ENCODE peak calls at places on chromosome 9, in six cellular contexts. One of them, this sample, is unnamed.

GRCh38 chr9:87269777-87270176 is 227.9 kb upstream of the DAPK1 start:
- DNase-seq in stimulated activated CD4-positive, alpha-beta T cell treated with anti-CD3 and anti-CD28 coated beads, Interleukin-1b, Interleukin-23, amount 100 ng/mL, for 4 hours: no peak
- DNase-seq in tibial nerve: no peak
- DNase-seq in EH: peak; percentile 54
- DNase-seq in DMS 273 treated with DMSO at 0.1 percent for 48 hours: no peak
- DNase-seq in adrenal gland: no peak
- DNase-seq in this sample: no peak

GRCh38 chr9:127835930-127836586 is 18.4 kb downstream of the ENG start:
- DNase-seq in EH: peak; percentile 83
- DNase-seq in DMS 273 treated with DMSO at 0.1 percent for 48 hours: no peak
- DNase-seq in tibial nerve: peak; percentile 45
- DNase-seq in stimulated activated CD4-positive, alpha-beta T cell treated with anti-CD3 and anti-CD28 coated beads, Interleukin-1b, Interleukin-23, amount 100 ng/mL, for 4 hours: no peak
- DNase-seq in adrenal gland: no peak
- DNase-seq in this sample: no peak

GRCh38 chr9:5321058-5321457 is 16.5 kb upstream of the RLN2 start:
- DNase-seq in tibial nerve: no peak
- DNase-seq in stimulated activated CD4-positive, alpha-beta T cell treated with anti-CD3 and anti-CD28 coated beads, Interleukin-1b, Interleukin-23, amount 100 ng/mL, for 4 hours: no peak
- DNase-seq in adrenal gland: no peak
- DNase-seq in EH: no peak
- DNase-seq in DMS 273 treated with DMSO at 0.1 percent for 48 hours: no peak
- DNase-seq in this sample: no peak

GRCh38 chr9:19999491-20000057 is 210.7 kb upstream of the SLC24A2 start:
- DNase-seq in EH: peak; percentile 93
- DNase-seq in adrenal gland: no peak
- DNase-seq in tibial nerve: no peak
- DNase-seq in stimulated activated CD4-positive, alpha-beta T cell treated with anti-CD3 and anti-CD28 coated beads, Interleukin-1b, Interleukin-23, amount 100 ng/mL, for 4 hours: no peak
- DNase-seq in DMS 273 treated with DMSO at 0.1 percent for 48 hours: peak; percentile 15
- DNase-seq in this sample: no peak

GRCh38 chr9:70789086-70789485 is 332.3 kb downstream of the TRPM3 start:
- DNase-seq in stimulated activated CD4-positive, alpha-beta T cell treated with anti-CD3 and anti-CD28 coated beads, Interleukin-1b, Interleukin-23, amount 100 ng/mL, for 4 hours: no peak
- DNase-seq in tibial nerve: no peak
- DNase-seq in DMS 273 treated with DMSO at 0.1 percent for 48 hours: no peak
- DNase-seq in EH: peak; percentile 52
- DNase-seq in adrenal gland: no peak
- DNase-seq in this sample: no peak

GRCh38 chr9:123262338-123262737 is 6.0 kb downstream of the STRBP start:
- DNase-seq in tibial nerve: no peak
- DNase-seq in EH: no peak
- DNase-seq in stimulated activated CD4-positive, alpha-beta T cell treated with anti-CD3 and anti-CD28 coated beads, Interleukin-1b, Interleukin-23, amount 100 ng/mL, for 4 hours: no peak
- DNase-seq in DMS 273 treated with DMSO at 0.1 percent for 48 hours: no peak
- DNase-seq in adrenal gland: no peak
- DNase-seq in this sample: no peak

GRCh38 chr9:117645245-117645636 is 59.0 kb upstream of the TLR4 start:
- DNase-seq in tibial nerve: no peak
- DNase-seq in stimulated activated CD4-positive, alpha-beta T cell treated with anti-CD3 and anti-CD28 coated beads, Interleukin-1b, Interleukin-23, amount 100 ng/mL, for 4 hours: no peak
- DNase-seq in DMS 273 treated with DMSO at 0.1 percent for 48 hours: no peak
- DNase-seq in adrenal gland: no peak
- DNase-seq in EH: peak; percentile 10
- DNase-seq in this sample: no peak

GRCh38 chr9:93064392-93065124 is 6.1 kb downstream of the SUSD3 start:
- DNase-seq in adrenal gland: no peak
- DNase-seq in EH: no peak
- DNase-seq in DMS 273 treated with DMSO at 0.1 percent for 48 hours: no peak
- DNase-seq in stimulated activated CD4-positive, alpha-beta T cell treated with anti-CD3 and anti-CD28 coated beads, Interleukin-1b, Interleukin-23, amount 100 ng/mL, for 4 hours: peak; percentile 65
- DNase-seq in tibial nerve: no peak
- DNase-seq in this sample: peak; percentile 43

GRCh38 chr9:20095430-20096092 is 306.7 kb upstream of the SLC24A2 start:
- DNase-seq in DMS 273 treated with DMSO at 0.1 percent for 48 hours: no peak
- DNase-seq in adrenal gland: no peak
- DNase-seq in EH: no peak
- DNase-seq in tibial nerve: no peak
- DNase-seq in stimulated activated CD4-positive, alpha-beta T cell treated with anti-CD3 and anti-CD28 coated beads, Interleukin-1b, Interleukin-23, amount 100 ng/mL, for 4 hours: no peak
- DNase-seq in this sample: no peak

GRCh38 chr9:6984941-6985578 is 227.3 kb downstream of the KDM4C start:
- DNase-seq in DMS 273 treated with DMSO at 0.1 percent for 48 hours: no peak
- DNase-seq in tibial nerve: no peak
- DNase-seq in stimulated activated CD4-positive, alpha-beta T cell treated with anti-CD3 and anti-CD28 coated beads, Interleukin-1b, Interleukin-23, amount 100 ng/mL, for 4 hours: no peak
- DNase-seq in adrenal gland: no peak
- DNase-seq in EH: no peak
- DNase-seq in this sample: no peak

GRCh38 chr9:102941868-102942267 is 53.3 kb upstream of the CYLC2 start:
- DNase-seq in adrenal gland: no peak
- DNase-seq in EH: no peak
- DNase-seq in stimulated activated CD4-positive, alpha-beta T cell treated with anti-CD3 and anti-CD28 coated beads, Interleukin-1b, Interleukin-23, amount 100 ng/mL, for 4 hours: no peak
- DNase-seq in tibial nerve: no peak
- DNase-seq in DMS 273 treated with DMSO at 0.1 percent for 48 hours: no peak
- DNase-seq in this sample: no peak

GRCh38 chr9:121282309-121283071 is 14.5 kb downstream of the GSN start:
- DNase-seq in tibial nerve: peak; percentile 76
- DNase-seq in DMS 273 treated with DMSO at 0.1 percent for 48 hours: peak; percentile 68
- DNase-seq in EH: peak; percentile 85
- DNase-seq in adrenal gland: no peak
- DNase-seq in stimulated activated CD4-positive, alpha-beta T cell treated with anti-CD3 and anti-CD28 coated beads, Interleukin-1b, Interleukin-23, amount 100 ng/mL, for 4 hours: no peak
- DNase-seq in this sample: peak; percentile 85

GRCh38 chr9:16039988-16040761 is 487.3 kb downstream of the CCDC171 start:
- DNase-seq in DMS 273 treated with DMSO at 0.1 percent for 48 hours: no peak
- DNase-seq in tibial nerve: no peak
- DNase-seq in stimulated activated CD4-positive, alpha-beta T cell treated with anti-CD3 and anti-CD28 coated beads, Interleukin-1b, Interleukin-23, amount 100 ng/mL, for 4 hours: no peak
- DNase-seq in adrenal gland: no peak
- DNase-seq in EH: peak; percentile 59
- DNase-seq in this sample: no peak

GRCh38 chr9:87891754-87892153 is 9.1 kb downstream of the SPATA31E1 start:
- DNase-seq in tibial nerve: no peak
- DNase-seq in DMS 273 treated with DMSO at 0.1 percent for 48 hours: no peak
- DNase-seq in adrenal gland: no peak
- DNase-seq in stimulated activated CD4-positive, alpha-beta T cell treated with anti-CD3 and anti-CD28 coated beads, Interleukin-1b, Interleukin-23, amount 100 ng/mL, for 4 hours: no peak
- DNase-seq in EH: no peak
- DNase-seq in this sample: no peak

GRCh38 chr9:135821116-135821515 is 86.2 kb downstream of the CAMSAP1 start:
- DNase-seq in adrenal gland: no peak
- DNase-seq in EH: no peak
- DNase-seq in DMS 273 treated with DMSO at 0.1 percent for 48 hours: no peak
- DNase-seq in tibial nerve: no peak
- DNase-seq in stimulated activated CD4-positive, alpha-beta T cell treated with anti-CD3 and anti-CD28 coated beads, Interleukin-1b, Interleukin-23, amount 100 ng/mL, for 4 hours: no peak
- DNase-seq in this sample: no peak

GRCh38 chr9:132978451-132979087 is at the start of gene GFI1B:
- DNase-seq in tibial nerve: no peak
- DNase-seq in adrenal gland: no peak
- DNase-seq in stimulated activated CD4-positive, alpha-beta T cell treated with anti-CD3 and anti-CD28 coated beads, Interleukin-1b, Interleukin-23, amount 100 ng/mL, for 4 hours: no peak
- DNase-seq in DMS 273 treated with DMSO at 0.1 percent for 48 hours: no peak
- DNase-seq in EH: no peak
- DNase-seq in this sample: no peak

GRCh38 chr9:89175739-89176360 is 2.8 kb downstream of the SHC3 start:
- DNase-seq in stimulated activated CD4-positive, alpha-beta T cell treated with anti-CD3 and anti-CD28 coated beads, Interleukin-1b, Interleukin-23, amount 100 ng/mL, for 4 hours: no peak
- DNase-seq in adrenal gland: no peak
- DNase-seq in tibial nerve: no peak
- DNase-seq in EH: peak; percentile 34
- DNase-seq in DMS 273 treated with DMSO at 0.1 percent for 48 hours: no peak
- DNase-seq in this sample: peak; percentile 53

GRCh38 chr9:107229146-107229545 is 53.9 kb upstream of the RAD23B start:
- DNase-seq in stimulated activated CD4-positive, alpha-beta T cell treated with anti-CD3 and anti-CD28 coated beads, Interleukin-1b, Interleukin-23, amount 100 ng/mL, for 4 hours: no peak
- DNase-seq in EH: no peak
- DNase-seq in adrenal gland: no peak
- DNase-seq in tibial nerve: no peak
- DNase-seq in DMS 273 treated with DMSO at 0.1 percent for 48 hours: no peak
- DNase-seq in this sample: no peak

GRCh38 chr9:126650830-126651341 is 37.2 kb downstream of the LMX1B start:
- DNase-seq in tibial nerve: no peak
- DNase-seq in DMS 273 treated with DMSO at 0.1 percent for 48 hours: no peak
- DNase-seq in adrenal gland: no peak
- DNase-seq in EH: no peak
- DNase-seq in stimulated activated CD4-positive, alpha-beta T cell treated with anti-CD3 and anti-CD28 coated beads, Interleukin-1b, Interleukin-23, amount 100 ng/mL, for 4 hours: no peak
- DNase-seq in this sample: no peak

GRCh38 chr9:85062385-85062784 is 392.9 kb downstream of the NTRK2 start:
- DNase-seq in EH: no peak
- DNase-seq in tibial nerve: no peak
- DNase-seq in stimulated activated CD4-positive, alpha-beta T cell treated with anti-CD3 and anti-CD28 coated beads, Interleukin-1b, Interleukin-23, amount 100 ng/mL, for 4 hours: no peak
- DNase-seq in DMS 273 treated with DMSO at 0.1 percent for 48 hours: no peak
- DNase-seq in adrenal gland: no peak
- DNase-seq in this sample: no peak

GRCh38 chr9:105054488-105054887 is 126.5 kb upstream of the ABCA1 start:
- DNase-seq in stimulated activated CD4-positive, alpha-beta T cell treated with anti-CD3 and anti-CD28 coated beads, Interleukin-1b, Interleukin-23, amount 100 ng/mL, for 4 hours: no peak
- DNase-seq in DMS 273 treated with DMSO at 0.1 percent for 48 hours: no peak
- DNase-seq in adrenal gland: no peak
- DNase-seq in EH: peak; percentile 95
- DNase-seq in tibial nerve: no peak
- DNase-seq in this sample: no peak

GRCh38 chr9:129962889-129963703 is 79.9 kb downstream of the FNBP1 start:
- DNase-seq in adrenal gland: peak; percentile 49
- DNase-seq in stimulated activated CD4-positive, alpha-beta T cell treated with anti-CD3 and anti-CD28 coated beads, Interleukin-1b, Interleukin-23, amount 100 ng/mL, for 4 hours: peak; percentile 68
- DNase-seq in EH: peak; percentile 78
- DNase-seq in DMS 273 treated with DMSO at 0.1 percent for 48 hours: no peak
- DNase-seq in tibial nerve: no peak
- DNase-seq in this sample: peak; percentile 52

GRCh38 chr9:130825051-130825651 is 9.9 kb upstream of the ABL1 start:
- DNase-seq in DMS 273 treated with DMSO at 0.1 percent for 48 hours: peak; percentile 62
- DNase-seq in tibial nerve: no peak
- DNase-seq in adrenal gland: no peak
- DNase-seq in EH: peak; percentile 84
- DNase-seq in stimulated activated CD4-positive, alpha-beta T cell treated with anti-CD3 and anti-CD28 coated beads, Interleukin-1b, Interleukin-23, amount 100 ng/mL, for 4 hours: no peak
- DNase-seq in this sample: no peak

GRCh38 chr9:14910178-14910805 is at the start of gene FREM1:
- DNase-seq in tibial nerve: peak; percentile 14
- DNase-seq in stimulated activated CD4-positive, alpha-beta T cell treated with anti-CD3 and anti-CD28 coated beads, Interleukin-1b, Interleukin-23, amount 100 ng/mL, for 4 hours: no peak
- DNase-seq in adrenal gland: no peak
- DNase-seq in DMS 273 treated with DMSO at 0.1 percent for 48 hours: peak; percentile 90
- DNase-seq in EH: peak; percentile 10
- DNase-seq in this sample: peak; percentile 87

GRCh38 chr9:134694714-134695113 is 53.1 kb downstream of the COL5A1 start:
- DNase-seq in EH: no peak
- DNase-seq in stimulated activated CD4-positive, alpha-beta T cell treated with anti-CD3 and anti-CD28 coated beads, Interleukin-1b, Interleukin-23, amount 100 ng/mL, for 4 hours: no peak
- DNase-seq in tibial nerve: no peak
- DNase-seq in DMS 273 treated with DMSO at 0.1 percent for 48 hours: no peak
- DNase-seq in adrenal gland: no peak
- DNase-seq in this sample: no peak

GRCh38 chr9:137828527-137829259 is 48.9 kb upstream of the CACNA1B start:
- DNase-seq in EH: peak; percentile 58
- DNase-seq in stimulated activated CD4-positive, alpha-beta T cell treated with anti-CD3 and anti-CD28 coated beads, Interleukin-1b, Interleukin-23, amount 100 ng/mL, for 4 hours: no peak
- DNase-seq in DMS 273 treated with DMSO at 0.1 percent for 48 hours: no peak
- DNase-seq in adrenal gland: no peak
- DNase-seq in tibial nerve: no peak
- DNase-seq in this sample: no peak

GRCh38 chr9:107492381-107492780 is 2.8 kb upstream of the KLF4 start:
- DNase-seq in DMS 273 treated with DMSO at 0.1 percent for 48 hours: no peak
- DNase-seq in adrenal gland: no peak
- DNase-seq in EH: no peak
- DNase-seq in stimulated activated CD4-positive, alpha-beta T cell treated with anti-CD3 and anti-CD28 coated beads, Interleukin-1b, Interleukin-23, amount 100 ng/mL, for 4 hours: no peak
- DNase-seq in tibial nerve: no peak
- DNase-seq in this sample: no peak

GRCh38 chr9:78127271-78128225 is 95.9 kb upstream of the GNAQ start:
- DNase-seq in DMS 273 treated with DMSO at 0.1 percent for 48 hours: no peak
- DNase-seq in tibial nerve: no peak
- DNase-seq in stimulated activated CD4-positive, alpha-beta T cell treated with anti-CD3 and anti-CD28 coated beads, Interleukin-1b, Interleukin-23, amount 100 ng/mL, for 4 hours: no peak
- DNase-seq in adrenal gland: no peak
- DNase-seq in EH: no peak
- DNase-seq in this sample: no peak

This sample was measured in lower leg skin.